ENCODE peak calls at places on chromosomes 1 and 21, in four cellular contexts. One of them, this sample, is unnamed.

GRCh38 chr1:236806634-236807033 is 11.5 kb downstream of the MTR start:
- DNase-seq in Peyer's patch: no peak
- DNase-seq in H9: no peak
- DNase-seq in dorsolateral prefrontal cortex: no peak
- DNase-seq in this sample: no peak

GRCh38 chr1:11783556-11783955 is 21.6 kb downstream of the C1orf167 start:
- DNase-seq in H9: no peak
- DNase-seq in dorsolateral prefrontal cortex: no peak
- DNase-seq in Peyer's patch: no peak
- DNase-seq in this sample: no peak

GRCh38 chr1:27074175-27074780 is 61.6 kb upstream of the TENT5B start:
- DNase-seq in H9: no peak
- DNase-seq in dorsolateral prefrontal cortex: no peak
- DNase-seq in Peyer's patch: no peak
- DNase-seq in this sample: peak

GRCh38 chr1:181587870-181588438 is 104.6 kb downstream of the CACNA1E start:
- DNase-seq in Peyer's patch: no peak
- DNase-seq in dorsolateral prefrontal cortex: no peak
- DNase-seq in H9: peak
- DNase-seq in this sample: no peak

GRCh38 chr1:25754421-25755195 is 45.4 kb upstream of the SELENON start:
- DNase-seq in Peyer's patch: no peak
- DNase-seq in H9: no peak
- DNase-seq in dorsolateral prefrontal cortex: peak
- DNase-seq in this sample: no peak

GRCh38 chr1:96072021-96072420 is 649.6 kb upstream of the PTBP2 start:
- DNase-seq in H9: no peak
- DNase-seq in dorsolateral prefrontal cortex: no peak
- DNase-seq in Peyer's patch: no peak
- DNase-seq in this sample: no peak

GRCh38 chr1:50968021-50968883 is 1.8 kb upstream of the CDKN2C start:
- DNase-seq in dorsolateral prefrontal cortex: peak
- DNase-seq in H9: peak
- DNase-seq in Peyer's patch: peak
- DNase-seq in this sample: peak

GRCh38 chr1:170581041-170581440 is 49.1 kb downstream of the GORAB start:
- DNase-seq in H9: no peak
- DNase-seq in Peyer's patch: no peak
- DNase-seq in dorsolateral prefrontal cortex: no peak
- DNase-seq in this sample: no peak

GRCh38 chr1:25572708-25573590 is 29.5 kb downstream of the LDLRAP1 start:
- DNase-seq in H9: peak
- DNase-seq in dorsolateral prefrontal cortex: peak
- DNase-seq in Peyer's patch: peak
- DNase-seq in this sample: peak

GRCh38 chr1:96234299-96234698 is 487.3 kb upstream of the PTBP2 start:
- DNase-seq in H9: peak
- DNase-seq in dorsolateral prefrontal cortex: no peak
- DNase-seq in Peyer's patch: no peak
- DNase-seq in this sample: no peak

GRCh38 chr1:205258313-205259176 is 30.8 kb downstream of the TMCC2 start:
- DNase-seq in H9: no peak
- DNase-seq in Peyer's patch: no peak
- DNase-seq in dorsolateral prefrontal cortex: no peak
- DNase-seq in this sample: no peak

GRCh38 chr1:203206116-203206687 is 19.7 kb upstream of the CHI3L1 start:
- DNase-seq in Peyer's patch: no peak
- DNase-seq in dorsolateral prefrontal cortex: no peak
- DNase-seq in H9: no peak
- DNase-seq in this sample: no peak

GRCh38 chr21:17930102-17930501 is 110.9 kb upstream of the C21orf91 start:
- DNase-seq in Peyer's patch: no peak
- DNase-seq in H9: no peak
- DNase-seq in dorsolateral prefrontal cortex: no peak
- DNase-seq in this sample: no peak

GRCh38 chr21:17929514-17929913 is 110.4 kb upstream of the C21orf91 start:
- DNase-seq in Peyer's patch: no peak
- DNase-seq in dorsolateral prefrontal cortex: no peak
- DNase-seq in H9: no peak
- DNase-seq in this sample: no peak

GRCh38 chr21:17921579-17922530 is 102.7 kb upstream of the C21orf91 start:
- DNase-seq in H9: no peak
- DNase-seq in Peyer's patch: no peak
- DNase-seq in dorsolateral prefrontal cortex: no peak
- DNase-seq in this sample: no peak

GRCh38 chr21:17925000-17925610 is 105.9 kb upstream of the C21orf91 start:
- DNase-seq in dorsolateral prefrontal cortex: peak
- DNase-seq in H9: peak
- DNase-seq in Peyer's patch: peak
- DNase-seq in this sample: no peak

GRCh38 chr21:17925900-17926299 is 106.7 kb upstream of the C21orf91 start:
- DNase-seq in H9: no peak
- DNase-seq in dorsolateral prefrontal cortex: no peak
- DNase-seq in Peyer's patch: no peak
- DNase-seq in this sample: no peak
- TF ChIP-seq CTCF in H9: peak
- TF ChIP-seq CTCF in dorsolateral prefrontal cortex: peak
- TF ChIP-seq CTCF in Peyer's patch: peak
- TF ChIP-seq CTCF in this sample: peak

GRCh38 chr1:33828654-33829053 is 35.2 kb upstream of the HMGB4 start:
- DNase-seq in H9: no peak
- DNase-seq in dorsolateral prefrontal cortex: no peak
- DNase-seq in Peyer's patch: no peak
- DNase-seq in this sample: no peak
- H3K27ac ChIP-seq in H9: no peak
- H3K27ac ChIP-seq in dorsolateral prefrontal cortex: no peak
- H3K27ac ChIP-seq in Peyer's patch: no peak
- H3K27ac ChIP-seq in this sample: no peak

GRCh38 chr1:21333824-21334213 is 43.6 kb upstream of the ECE1 start:
- DNase-seq in dorsolateral prefrontal cortex: no peak
- DNase-seq in H9: no peak
- DNase-seq in Peyer's patch: no peak
- DNase-seq in this sample: no peak

GRCh38 chr1:21332691-21333449 is 42.6 kb upstream of the ECE1 start:
- DNase-seq in Peyer's patch: no peak
- DNase-seq in H9: no peak
- DNase-seq in dorsolateral prefrontal cortex: no peak
- DNase-seq in this sample: peak

GRCh38 chr1:21335750-21336168 is 45.5 kb upstream of the ECE1 start:
- DNase-seq in dorsolateral prefrontal cortex: no peak
- DNase-seq in H9: no peak
- DNase-seq in Peyer's patch: no peak
- DNase-seq in this sample: no peak

GRCh38 chr1:21335088-21335678 is 44.9 kb upstream of the ECE1 start:
- DNase-seq in H9: no peak
- DNase-seq in dorsolateral prefrontal cortex: no peak
- DNase-seq in Peyer's patch: no peak
- DNase-seq in this sample: no peak

DNA sequence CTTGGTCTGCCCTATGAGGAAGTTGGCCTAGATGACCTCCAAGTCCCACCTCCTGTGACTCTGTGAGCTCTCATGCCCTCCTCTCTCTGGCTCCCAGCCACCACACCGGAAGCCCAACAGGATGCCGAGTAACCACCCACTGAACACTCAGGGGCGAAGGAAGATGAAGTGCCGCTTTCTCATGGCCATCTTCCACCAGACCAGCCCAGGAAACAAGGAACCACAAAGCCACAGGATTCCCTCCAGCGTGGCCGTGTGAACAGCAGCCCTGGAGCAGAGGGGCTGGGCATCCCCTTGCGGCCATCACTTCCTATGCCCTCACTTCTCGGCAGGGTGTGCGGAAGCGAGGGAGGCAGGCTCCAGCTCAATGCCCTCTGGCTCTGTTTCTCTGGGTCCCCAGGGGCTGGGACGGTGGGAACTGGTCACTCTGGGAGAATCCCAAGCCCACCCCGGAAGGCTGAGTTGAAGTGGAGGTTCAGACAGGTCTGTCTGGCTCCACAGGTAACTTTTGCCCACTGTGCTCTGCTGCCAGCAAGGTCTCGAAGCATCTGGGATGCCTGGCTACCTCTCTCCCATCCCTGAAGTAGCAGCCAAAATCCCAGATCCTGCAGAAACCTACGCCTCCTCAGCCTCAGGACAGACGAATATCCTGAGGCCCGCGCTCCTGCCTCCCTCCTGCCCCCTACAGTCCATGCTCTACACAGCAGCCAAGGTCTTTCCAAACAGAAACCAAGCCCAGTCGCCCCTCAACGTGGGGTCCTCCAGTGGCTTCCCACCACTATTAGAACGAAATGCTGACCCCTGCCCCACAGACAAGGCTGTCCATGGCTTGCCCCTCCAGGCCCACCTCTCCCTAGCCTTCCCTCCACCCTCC is 44.2 kb upstream of the ECE1 start:
- DNase-seq in dorsolateral prefrontal cortex: peak
- DNase-seq in Peyer's patch: peak
- DNase-seq in H9: peak
- DNase-seq in this sample: peak
- TF ChIP-seq CTCF in dorsolateral prefrontal cortex: peak
- TF ChIP-seq CTCF in Peyer's patch: peak
- TF ChIP-seq CTCF in H9: peak
- TF ChIP-seq CTCF in this sample: peak

DNA sequence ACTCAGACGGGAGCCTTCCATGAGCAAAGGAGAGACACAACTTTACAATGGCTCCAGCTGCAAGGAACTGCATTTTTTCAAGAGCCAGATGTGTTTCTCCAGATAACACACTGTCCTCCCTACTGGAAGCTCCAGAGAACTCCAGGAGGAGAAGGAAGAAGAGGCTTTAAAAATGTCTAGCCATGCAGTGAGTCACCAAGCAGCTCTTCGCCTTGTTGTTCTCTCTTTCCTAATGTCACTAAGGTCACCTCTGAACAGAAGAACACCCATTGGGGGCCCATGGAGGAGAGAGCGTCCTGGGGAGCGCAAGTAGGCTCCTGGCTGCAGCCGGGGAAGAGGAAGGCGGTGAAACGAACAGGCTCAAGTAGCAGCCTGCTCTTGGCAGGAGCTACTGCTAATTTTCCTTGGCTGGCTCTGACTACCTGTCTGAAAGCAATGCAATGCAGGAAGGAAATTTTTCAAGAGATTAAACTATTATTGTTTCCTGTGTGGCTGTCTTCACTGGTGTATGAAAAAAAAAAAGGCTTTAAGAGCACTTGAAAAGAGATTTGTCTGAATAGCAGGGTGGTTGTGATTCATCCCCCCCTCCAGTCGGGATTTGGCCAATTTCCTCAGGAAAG is 321.9 kb downstream of the SETD4 start:
- DNase-seq in dorsolateral prefrontal cortex: no peak
- DNase-seq in H9: no peak
- DNase-seq in Peyer's patch: no peak
- DNase-seq in this sample: no peak
- H3K27ac ChIP-seq in dorsolateral prefrontal cortex: peak
- H3K27ac ChIP-seq in H9: no peak
- H3K27ac ChIP-seq in Peyer's patch: no peak
- H3K27ac ChIP-seq in this sample: no peak

DNA sequence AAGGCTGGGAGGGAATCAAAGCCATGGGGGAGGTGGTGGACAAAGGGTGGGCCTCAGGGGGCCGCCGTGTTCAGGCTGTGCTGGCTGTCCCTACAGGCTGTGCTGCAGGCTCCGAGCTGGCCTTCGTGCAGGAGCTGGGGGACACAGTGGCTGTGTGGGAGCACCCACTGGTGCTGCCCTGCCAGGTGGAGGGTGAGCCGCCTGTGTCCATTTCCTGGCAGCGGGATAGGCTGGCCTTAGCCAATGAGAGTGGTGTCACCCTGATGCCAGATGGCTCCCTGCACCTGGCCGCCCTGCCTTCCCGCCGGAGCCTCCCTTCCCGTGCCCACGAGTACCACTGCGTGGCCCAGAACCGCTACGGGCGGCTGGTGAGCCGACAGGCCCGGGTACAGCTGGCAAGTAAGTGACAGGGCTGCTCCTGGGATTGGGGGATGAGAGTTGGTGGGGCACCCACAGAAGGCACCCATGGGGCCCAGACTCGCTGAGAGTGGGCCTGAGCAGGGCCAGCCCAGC is 20.2 kb downstream of the SLC27A3 start:
- DNase-seq in Peyer's patch: peak
- DNase-seq in H9: peak
- DNase-seq in dorsolateral prefrontal cortex: peak
- DNase-seq in this sample: no peak
- TF ChIP-seq CTCF in Peyer's patch: no peak
- TF ChIP-seq CTCF in H9: no peak
- TF ChIP-seq CTCF in dorsolateral prefrontal cortex: no peak
- TF ChIP-seq CTCF in this sample: no peak

DNA sequence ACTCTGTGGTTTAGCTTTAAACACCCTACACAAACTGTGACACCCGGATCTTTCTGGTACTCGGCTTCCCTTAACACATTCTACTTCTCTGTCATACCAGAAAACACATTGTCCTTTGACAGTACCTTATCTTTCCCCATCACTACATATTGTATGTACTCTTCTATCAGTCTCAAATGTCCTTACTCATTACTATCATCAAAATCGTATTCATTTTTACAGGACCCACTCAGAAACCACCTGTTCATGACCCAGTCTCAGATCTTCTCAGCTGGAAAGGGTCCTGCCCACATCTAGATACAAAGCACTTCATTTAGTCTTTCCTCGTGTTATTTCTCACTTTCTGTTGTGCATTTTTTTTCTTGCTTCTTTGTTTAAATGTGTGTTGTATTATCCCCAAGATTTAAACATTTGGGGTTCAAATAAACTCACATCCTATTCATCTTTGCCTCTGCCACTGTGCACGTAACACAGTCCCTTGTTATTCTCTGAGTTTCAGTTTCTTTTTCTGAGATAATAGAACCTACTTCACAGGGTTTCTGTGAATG is 27.7 kb downstream of the CD34 start:
- DNase-seq in dorsolateral prefrontal cortex: no peak
- DNase-seq in Peyer's patch: no peak
- DNase-seq in H9: no peak
- DNase-seq in this sample: no peak
- H3K27ac ChIP-seq in dorsolateral prefrontal cortex: peak
- H3K27ac ChIP-seq in Peyer's patch: peak
- H3K27ac ChIP-seq in H9: no peak
- H3K27ac ChIP-seq in this sample: no peak